ENCODE peak calls at places on chromosome X, in four cellular contexts. One of them, this sample, is unnamed.

GRCh38 chrX:25544641-25545040 is 528.9 kb upstream of the ARX start:
- DNase-seq in lower lobe of right lung: no peak
- DNase-seq in iris pigment epithelial cell: peak; percentile 80
- DNase-seq in CD4-positive, alpha-beta T cell: no peak
- DNase-seq in this sample: no peak

GRCh38 chrX:132171478-132171877 is 43.7 kb upstream of the FRMD7 start:
- DNase-seq in CD4-positive, alpha-beta T cell: no peak
- DNase-seq in iris pigment epithelial cell: no peak
- DNase-seq in lower lobe of right lung: no peak
- DNase-seq in this sample: no peak

GRCh38 chrX:74119016-74119910 is 184.7 kb upstream of the ZCCHC13 start:
- DNase-seq in lower lobe of right lung: no peak
- DNase-seq in iris pigment epithelial cell: peak; percentile 32
- DNase-seq in CD4-positive, alpha-beta T cell: no peak
- DNase-seq in this sample: no peak

GRCh38 chrX:40095588-40096394 is 2.0 kb downstream of the BCOR start:
- DNase-seq in iris pigment epithelial cell: peak; percentile 45
- DNase-seq in lower lobe of right lung: peak; percentile 62
- DNase-seq in CD4-positive, alpha-beta T cell: no peak
- DNase-seq in this sample: no peak

GRCh38 chrX:18617351-18617750 is 54.6 kb downstream of the RS1 start:
- DNase-seq in lower lobe of right lung: no peak
- DNase-seq in iris pigment epithelial cell: peak; percentile 69
- DNase-seq in CD4-positive, alpha-beta T cell: no peak
- DNase-seq in this sample: no peak

GRCh38 chrX:81195712-81196111 is 6.0 kb downstream of the HMGN5 start:
- DNase-seq in iris pigment epithelial cell: peak; percentile 60
- DNase-seq in CD4-positive, alpha-beta T cell: peak; percentile 26
- DNase-seq in lower lobe of right lung: no peak
- DNase-seq in this sample: no peak

GRCh38 chrX:38080808-38081207 is 74.5 kb downstream of the SYTL5 start:
- DNase-seq in CD4-positive, alpha-beta T cell: no peak
- DNase-seq in lower lobe of right lung: no peak
- DNase-seq in iris pigment epithelial cell: peak; percentile 2
- DNase-seq in this sample: no peak

GRCh38 chrX:129678881-129679195 is 24.1 kb upstream of the APLN start:
- DNase-seq in CD4-positive, alpha-beta T cell: no peak
- DNase-seq in iris pigment epithelial cell: no peak
- DNase-seq in lower lobe of right lung: no peak
- DNase-seq in this sample: no peak

GRCh38 chrX:24561121-24561520 is 86.0 kb downstream of the PCYT1B start:
- DNase-seq in iris pigment epithelial cell: peak; percentile 2
- DNase-seq in lower lobe of right lung: no peak
- DNase-seq in CD4-positive, alpha-beta T cell: no peak
- DNase-seq in this sample: no peak

GRCh38 chrX:40539214-40540142 is 41.3 kb upstream of the ATP6AP2 start:
- DNase-seq in iris pigment epithelial cell: peak; percentile 66
- DNase-seq in lower lobe of right lung: peak; percentile 74
- DNase-seq in CD4-positive, alpha-beta T cell: peak; percentile 67
- DNase-seq in this sample: no peak

GRCh38 chrX:41236629-41237028 is 97.3 kb upstream of the DDX3X start:
- DNase-seq in iris pigment epithelial cell: no peak
- DNase-seq in lower lobe of right lung: no peak
- DNase-seq in CD4-positive, alpha-beta T cell: no peak
- DNase-seq in this sample: no peak

GRCh38 chrX:25976683-25977310 is 161.3 kb upstream of the MAGEB18 start:
- DNase-seq in iris pigment epithelial cell: no peak
- DNase-seq in CD4-positive, alpha-beta T cell: no peak
- DNase-seq in lower lobe of right lung: no peak
- DNase-seq in this sample: no peak

GRCh38 chrX:141468940-141469339 is 115.6 kb downstream of the SPANXA1 start:
- DNase-seq in lower lobe of right lung: no peak
- DNase-seq in iris pigment epithelial cell: peak; percentile 47
- DNase-seq in CD4-positive, alpha-beta T cell: no peak
- DNase-seq in this sample: no peak

GRCh38 chrX:320126-320783 is 1.7 kb upstream of the GTPBP6 start:
- DNase-seq in iris pigment epithelial cell: peak; percentile 21
- DNase-seq in CD4-positive, alpha-beta T cell: no peak
- DNase-seq in lower lobe of right lung: peak; percentile 43
- DNase-seq in this sample: no peak

GRCh38 chrX:39491548-39492297 is 606.0 kb downstream of the BCOR start:
- DNase-seq in iris pigment epithelial cell: no peak
- DNase-seq in lower lobe of right lung: no peak
- DNase-seq in CD4-positive, alpha-beta T cell: peak; percentile 39
- DNase-seq in this sample: no peak

GRCh38 chrX:41033299-41033698 is 51.9 kb upstream of the USP9X start:
- DNase-seq in lower lobe of right lung: no peak
- DNase-seq in CD4-positive, alpha-beta T cell: no peak
- DNase-seq in iris pigment epithelial cell: peak; percentile 28
- DNase-seq in this sample: no peak

GRCh38 chrX:154026136-154026806 is 6.6 kb upstream of the IRAK1 start:
- DNase-seq in CD4-positive, alpha-beta T cell: no peak
- DNase-seq in iris pigment epithelial cell: no peak
- DNase-seq in lower lobe of right lung: no peak
- DNase-seq in this sample: no peak

GRCh38 chrX:48910926-48911406 is 480 bp downstream of the SLC35A2 start:
- DNase-seq in iris pigment epithelial cell: peak; percentile 25
- DNase-seq in lower lobe of right lung: no peak
- DNase-seq in CD4-positive, alpha-beta T cell: no peak
- DNase-seq in this sample: no peak

GRCh38 chrX:124042042-124042441 is 80.5 kb downstream of the STAG2 start:
- DNase-seq in iris pigment epithelial cell: no peak
- DNase-seq in lower lobe of right lung: no peak
- DNase-seq in CD4-positive, alpha-beta T cell: no peak
- DNase-seq in this sample: no peak